ENCODE peak calls at places on chromosomes 11 and 22, in four cellular contexts. K is T-helper 2 cell treated with Interferon-gamma antibody and Interleukin-4, amounts not matched to agents 5 μg/mL and 100 μg/mL, for 36 hours; Y is head of caudate nucleus; B is right cardiac atrium. P is an unnamed sample.

GRCh38 chr11:69218946-69219720 is 63.4 kb downstream of the SMIM38 start:
- DNase-seq in K (no peak), Y (no peak), B (no peak), P (no peak)

GRCh38 chr11:94973099-94973968 is at the start of the genes CWC15 and KDM4D:
- DNase-seq in K (peak; percentile 91), Y (peak; percentile 95), B (peak; percentile 96), P (peak; percentile 97)

GRCh38 chr11:134659882-134660281 is 247.8 kb upstream of the B3GAT1 start:
- DNase-seq in K (no peak), Y (no peak), B (no peak), P (no peak)

GRCh38 chr11:118605116-118605867 is 2.1 kb upstream of the PHLDB1 start:
- DNase-seq in K (no peak), Y (no peak), B (peak; percentile 86), P (peak; percentile 75)

GRCh38 chr11:76795285-76795935 is 12.3 kb downstream of the TSKU start:
- DNase-seq in K (no peak), Y (no peak), B (no peak), P (no peak)

GRCh38 chr22:43827926-43828710 is 16.0 kb upstream of the EFCAB6 start:
- DNase-seq in K (no peak), Y (peak; percentile 9), B (no peak), P (no peak)

GRCh38 chr22:27492566-27493201 is 308.9 kb downstream of the MN1 start:
- DNase-seq in K (no peak), Y (no peak), B (no peak), P (no peak)

GRCh38 chr22:41917375-41917905 is 2.6 kb upstream of the SHISA8 start:
- DNase-seq in K (no peak), Y (no peak), B (no peak), P (no peak)

GRCh38 chr11:110478410-110478809 is 48.7 kb downstream of the FDX1 start:
- DNase-seq in K (no peak), Y (no peak), B (no peak), P (no peak)

GRCh38 chr11:100647861-100648260 is 39.2 kb upstream of the ARHGAP42 start:
- DNase-seq in K (no peak), Y (no peak), B (no peak), P (no peak)

GRCh38 chr11:69055598-69056516 is 7.1 kb downstream of the TPCN2 start:
- DNase-seq in K (no peak), Y (peak; percentile 89), B (no peak), P (no peak)

GRCh38 chr11:96228472-96228871 is 114.5 kb downstream of the MAML2 start:
- DNase-seq in K (no peak), Y (no peak), B (peak; percentile 79), P (no peak)

GRCh38 chr11:1224109-1224485 is 1.2 kb downstream of the MUC5B start:
- DNase-seq in K (no peak), Y (no peak), B (peak; percentile 4), P (no peak)

GRCh38 chr11:2140411-2141400 is 1.5 kb upstream of the IGF2 start:
- DNase-seq in K (no peak), Y (no peak), B (no peak), P (no peak)

GRCh38 chr11:98630736-98631135 is 390.0 kb upstream of the CNTN5 start:
- DNase-seq in K (no peak), Y (no peak), B (no peak), P (no peak)

GRCh38 chr11:2587976-2588748 is 111.6 kb downstream of the KCNQ1OT1 start:
- DNase-seq in K (no peak), Y (no peak), B (peak; percentile 6), P (no peak)

GRCh38 chr11:10622957-10623787 is 54.7 kb upstream of the LYVE1 start:
- DNase-seq in K (no peak), Y (no peak), B (peak; percentile 30), P (no peak)

GRCh38 chr11:119979716-119980115 is 158.2 kb downstream of the TRIM29 start:
- DNase-seq in K (no peak), Y (no peak), B (no peak), P (no peak)

GRCh38 chr11:71454470-71455113 is 1.6 kb downstream of the NADSYN1 start:
- DNase-seq in K (no peak), Y (no peak), B (no peak), P (no peak)

GRCh38 chr11:86478348-86478747 is 103.7 kb downstream of the CCDC81 start:
- DNase-seq in K (no peak), Y (no peak), B (no peak), P (no peak)

GRCh38 chr11:126341760-126342161 is 13.7 kb upstream of the ST3GAL4 start:
- DNase-seq in K (no peak), Y (no peak), B (no peak), P (no peak)

GRCh38 chr11:31817621-31818493 is 6.7 kb upstream of the PAX6 start:
- DNase-seq in K (no peak), Y (peak; percentile 61), B (no peak), P (no peak)

GRCh38 chr11:65613091-65613928 is 711 bp downstream of the MAP3K11 start:
- DNase-seq in K (no peak), Y (no peak), B (peak; percentile 43), P (no peak)

GRCh38 chr22:49095366-49095765 is 732.3 kb downstream of the BRD1 start:
- DNase-seq in K (no peak), Y (no peak), B (no peak), P (no peak)

GRCh38 chr11:17722000-17722643 is 2.8 kb downstream of the MYOD1 start:
- DNase-seq in K (no peak), Y (no peak), B (no peak), P (peak; percentile 34)

GRCh38 chr11:56163804-56164203 is 3.7 kb upstream of the OR8K5 start:
- DNase-seq in K (no peak), Y (no peak), B (no peak), P (no peak)

GRCh38 chr22:39289445-39290247 is 29.8 kb downstream of the RPL3 start:
- DNase-seq in K (no peak), Y (no peak), B (no peak), P (no peak)

GRCh38 chr11:9103542-9104276 is 12.3 kb upstream of the SCUBE2 start:
- DNase-seq in K (no peak), Y (no peak), B (no peak), P (no peak)

GRCh38 chr11:75233688-75234295 is 6.8 kb upstream of the TPBGL start:
- DNase-seq in K (no peak), Y (no peak), B (no peak), P (no peak)

GRCh38 chr11:13338437-13339069 is 61.0 kb downstream of the BMAL1 start:
- DNase-seq in K (peak; percentile 20), Y (no peak), B (no peak), P (no peak)

GRCh38 chr22:40027191-40028097 is 32.7 kb downstream of the FAM83F start:
- DNase-seq in K (no peak), Y (no peak), B (no peak), P (no peak)

GRCh38 chr22:34688825-34689224 is 377.1 kb upstream of the ISX start:
- DNase-seq in K (no peak), Y (no peak), B (no peak), P (no peak)

GRCh38 chr22:27137809-27138400 is 480.5 kb downstream of the MIAT start:
- DNase-seq in K (no peak), Y (no peak), B (no peak), P (no peak)

GRCh38 chr11:108025387-108026080 is 16.8 kb downstream of the CUL5 start:
- DNase-seq in K (no peak), Y (no peak), B (no peak), P (no peak)

GRCh38 chr22:17638182-17638431 is 450 bp upstream of the BCL2L13 start:
- DNase-seq in K (no peak), Y (no peak), B (no peak), P (no peak)

GRCh38 chr11:115580416-115580815 is 76.2 kb upstream of the CADM1 start:
- DNase-seq in K (no peak), Y (no peak), B (no peak), P (no peak)

GRCh38 chr11:556857-557256 is 3.7 kb downstream of the LMNTD2 start:
- DNase-seq in K (no peak), Y (no peak), B (no peak), P (no peak)

GRCh38 chr11:440065-441042 is 1.5 kb downstream of the ANO9 start:
- DNase-seq in K (no peak), Y (no peak), B (peak; percentile 38), P (no peak)